ENCODE peak calls at places on chromosomes 3 and 15, in nine cellular contexts. L is colonic mucosa, K is psoas muscle, Y is tibial artery, S is IMR-90, M is uterus, E is pancreas, V is hepatocyte, W is PC-9. U is an unnamed sample.

GRCh38 chr3:57784089-57784735 is 28.1 kb downstream of the SLMAP start:
- DNase-seq in L (no peak), K (no peak), Y (no peak), S (no peak), M (no peak), E (no peak), V (no peak), W (no peak), U (no peak)

GRCh38 chr3:31055757-31056156 is 161.3 kb upstream of the GADL1 start:
- DNase-seq in L (no peak), K (no peak), Y (no peak), S (no peak), M (no peak), E (no peak), V (no peak), W (no peak), U (no peak)

GRCh38 chr3:99236576-99236975 is 335.1 kb upstream of the DCBLD2 start:
- DNase-seq in L (no peak), K (no peak), Y (no peak), S (peak; percentile 25), M (no peak), E (no peak), V (no peak), W (no peak), U (no peak)

GRCh38 chr3:167653155-167653554 is 587 bp downstream of the WDR49 start:
- DNase-seq in L (no peak), K (no peak), Y (no peak), S (no peak), M (no peak), E (no peak), V (no peak), W (no peak), U (no peak)

GRCh38 chr3:174540081-174540480 is 319.1 kb upstream of the NAALADL2 start:
- DNase-seq in L (no peak), K (no peak), Y (no peak), S (no peak), M (no peak), E (no peak), V (no peak), W (no peak), U (no peak)

GRCh38 chr3:142115927-142116668 is 33.2 kb downstream of the TFDP2 start:
- DNase-seq in L (no peak), K (no peak), Y (no peak), S (no peak), M (no peak), E (no peak), V (no peak), W (no peak), U (no peak)

GRCh38 chr15:32028921-32029320 is 1.4 kb upstream of the CHRNA7 start:
- DNase-seq in L (no peak), K (no peak), Y (no peak), S (no peak), M (no peak), E (no peak), V (no peak), W (no peak), U (peak; percentile 50)

GRCh38 chr3:112519424-112520001 is 20.2 kb upstream of the BTLA start:
- DNase-seq in L (peak; percentile 54), K (no peak), Y (no peak), S (peak; percentile 78), M (peak; percentile 34), E (no peak), V (peak; percentile 77), W (peak; percentile 53), U (peak; percentile 88)

GRCh38 chr3:113223831-113224240 is 12.5 kb downstream of the BOC start:
- DNase-seq in L (no peak), K (no peak), Y (no peak), S (no peak), M (no peak), E (no peak), V (no peak), W (no peak), U (no peak)

GRCh38 chr3:49343163-49343562 is 3.3 kb upstream of the USP4 start:
- DNase-seq in L (no peak), K (no peak), Y (no peak), S (no peak), M (no peak), E (no peak), V (no peak), W (no peak), U (no peak)

DNA sequence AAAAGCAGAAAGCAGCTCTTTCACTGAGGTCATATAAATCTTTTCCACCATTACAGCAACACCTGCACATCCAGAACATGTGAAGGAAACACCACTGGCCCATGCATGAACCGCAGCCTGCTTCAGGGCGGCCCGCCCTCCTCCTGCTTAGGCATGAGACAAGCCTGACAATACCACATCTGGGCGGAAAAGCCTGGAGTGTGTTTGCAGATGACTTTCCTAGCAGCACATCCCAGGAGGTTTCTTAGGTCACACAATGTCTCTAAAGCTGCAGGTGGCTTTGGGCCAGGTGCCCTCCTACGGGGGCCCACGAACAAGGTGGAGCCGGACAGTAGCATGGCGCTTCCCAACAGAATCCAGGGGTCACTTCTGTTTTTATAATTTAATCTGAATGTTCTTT is 19.6 kb downstream of the CYFIP1 start:
- DNase-seq in L (no peak), K (no peak), Y (no peak), S (no peak), M (no peak), E (no peak), V (no peak), W (no peak), U (no peak)
- H3K4me1 ChIP-seq in L (no peaks in the 10 kb centered on the region), K (peaks cover 14% of the 10 kb centered on the region), Y (peaks cover 80% of the 10 kb centered on the region), S (peaks cover 21% of the 10 kb centered on the region), M (no peaks in the 10 kb centered on the region), E (peaks cover 18% of the 10 kb centered on the region), V (peaks cover 7% of the 10 kb centered on the region), W (no peaks in the 10 kb centered on the region), U (peaks cover 4% of the 10 kb centered on the region)

DNA sequence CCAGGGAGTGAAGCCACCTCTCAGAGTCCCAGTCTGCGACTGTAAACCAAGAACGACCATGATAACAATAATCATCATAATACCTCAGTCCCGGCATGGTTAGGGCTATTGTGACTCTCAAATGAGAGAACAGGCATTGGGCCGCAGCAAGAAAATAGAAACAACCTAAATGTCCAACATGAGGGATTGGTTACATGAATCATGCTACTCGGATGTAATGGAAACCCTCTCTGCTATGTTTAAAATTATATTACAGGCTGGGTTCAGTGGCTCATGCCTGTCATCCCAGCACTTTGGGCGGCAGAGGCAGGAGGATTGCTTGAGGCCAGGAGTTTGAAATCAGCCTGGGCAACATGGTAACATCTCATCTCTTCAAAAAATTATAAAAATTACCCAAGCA is 2.8 kb downstream of the CPN2 start:
- DNase-seq in L (no peak), K (no peak), Y (no peak), S (no peak), M (no peak), E (no peak), V (no peak), W (no peak), U (no peak)
- H3K4me1 ChIP-seq in L (no peaks in the 10 kb centered on the region), K (no peaks in the 10 kb centered on the region), Y (no peaks in the 10 kb centered on the region), S (peaks cover 5% of the 10 kb centered on the region), M (no peaks in the 10 kb centered on the region), E (no peaks in the 10 kb centered on the region), V (no peaks in the 10 kb centered on the region), W (no peaks in the 10 kb centered on the region), U (peaks cover 6% of the 10 kb centered on the region)

DNA sequence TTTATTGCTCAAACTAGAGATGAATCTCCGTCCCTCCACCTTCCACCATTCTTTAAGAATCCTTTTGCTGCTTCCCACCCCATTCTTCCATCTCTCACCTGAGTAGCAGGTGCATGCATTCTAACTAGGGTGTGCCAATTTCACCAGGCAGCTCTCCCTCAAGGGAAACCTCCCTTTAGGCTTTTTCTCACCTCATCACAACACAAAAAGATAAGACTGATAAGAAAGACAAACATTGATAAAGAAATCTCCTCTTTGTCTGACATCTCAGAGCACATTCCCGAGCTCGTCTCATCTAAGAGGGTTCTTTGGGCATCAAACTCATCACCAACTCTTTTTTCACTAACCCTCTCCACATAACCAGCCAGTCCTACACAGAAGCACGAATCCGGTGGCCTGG is 23.0 kb downstream of the MB21D2 start:
- DNase-seq in L (no peak), K (no peak), Y (no peak), S (no peak), M (no peak), E (no peak), V (no peak), W (peak; percentile 58), U (no peak)
- H3K4me1 ChIP-seq in L (no peaks in the 10 kb centered on the region), K (no peaks in the 10 kb centered on the region), Y (peaks cover 10% of the 10 kb centered on the region), S (peaks cover 10% of the 10 kb centered on the region), M (no peaks in the 10 kb centered on the region), E (no peaks in the 10 kb centered on the region), V (peaks cover 35% of the 10 kb centered on the region), W (peaks cover 97% of the 10 kb centered on the region), U (peaks cover 4% of the 10 kb centered on the region)

DNA sequence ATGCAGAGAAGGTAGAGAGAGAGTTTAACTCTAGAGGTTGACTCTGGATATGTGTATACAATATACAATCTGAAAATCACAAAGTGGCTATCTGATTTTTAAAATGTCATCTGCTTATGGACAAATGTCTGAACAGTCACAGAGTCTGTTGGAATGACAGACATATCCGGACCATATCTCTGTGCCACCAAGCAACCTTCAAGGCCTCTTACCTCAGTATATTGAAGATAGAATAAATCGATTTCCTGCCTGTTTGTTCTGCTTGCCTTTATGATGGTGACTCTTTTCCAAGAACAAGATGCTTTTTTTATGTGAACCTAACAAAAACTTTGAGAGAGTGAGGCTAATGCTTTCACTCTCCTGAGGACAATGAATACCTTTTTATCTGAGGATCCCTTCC is 151.1 kb downstream of the RBPMS2 start:
- DNase-seq in L (no peak), K (no peak), Y (no peak), S (no peak), M (no peak), E (no peak), V (no peak), W (no peak), U (no peak)
- H3K4me1 ChIP-seq in L (peaks cover 11% of the 10 kb centered on the region), K (peaks cover 26% of the 10 kb centered on the region), Y (peaks cover 10% of the 10 kb centered on the region), S (peaks cover 8% of the 10 kb centered on the region), M (peaks cover 11% of the 10 kb centered on the region), E (peaks cover 7% of the 10 kb centered on the region), V (peaks cover 32% of the 10 kb centered on the region), W (no peaks in the 10 kb centered on the region), U (peaks cover 27% of the 10 kb centered on the region)

DNA sequence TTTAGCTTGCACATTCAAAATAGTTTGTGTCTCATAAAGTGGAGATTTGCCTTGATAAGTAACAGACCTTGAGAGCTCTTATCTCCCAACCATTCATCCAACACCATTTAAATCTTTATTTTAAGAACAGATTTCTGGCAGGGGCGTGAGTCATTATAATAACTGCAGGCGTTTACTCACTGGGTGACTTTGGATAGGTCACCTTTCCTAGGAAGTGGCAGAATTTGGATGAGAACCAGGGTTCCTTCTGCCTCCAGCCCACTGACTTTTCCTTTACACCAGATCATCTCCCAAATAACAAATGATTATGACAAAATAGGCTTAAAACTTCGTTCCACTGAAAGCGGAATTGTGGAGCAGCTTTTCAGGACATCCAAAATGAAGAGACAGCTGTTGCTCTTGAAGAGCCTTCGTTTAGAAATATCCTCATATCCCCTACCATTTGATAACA is 5.0 kb downstream of the LMCD1 start:
- DNase-seq in L (no peak), K (no peak), Y (no peak), S (peak; percentile 81), M (no peak), E (no peak), V (no peak), W (no peak), U (no peak)
- H3K4me1 ChIP-seq in L (no peaks in the 10 kb centered on the region), K (peaks cover 73% of the 10 kb centered on the region), Y (peaks cover 54% of the 10 kb centered on the region), S (peaks cover 28% of the 10 kb centered on the region), M (peaks cover 3% of the 10 kb centered on the region), E (no peaks in the 10 kb centered on the region), V (peaks cover 40% of the 10 kb centered on the region), W (peaks cover 60% of the 10 kb centered on the region), U (peaks cover 16% of the 10 kb centered on the region)

GRCh38 chr3:124834723-124835718 is 52.1 kb downstream of the ITGB5 start:
- DNase-seq in L (peak; percentile 80), K (peak; percentile 51), Y (peak; percentile 44), S (peak; percentile 98), M (peak; percentile 76), E (no peak), V (peak; percentile 92), W (peak; percentile 98), U (no peak)
- H3K4me1 ChIP-seq in L (peaks cover 28% of the 10 kb centered on the region), K (peaks cover 43% of the 10 kb centered on the region), Y (peaks cover 78% of the 10 kb centered on the region), S (peaks cover 34% of the 10 kb centered on the region), M (peaks cover 11% of the 10 kb centered on the region), E (peaks cover 8% of the 10 kb centered on the region), V (peaks cover 49% of the 10 kb centered on the region), W (peaks cover 79% of the 10 kb centered on the region), U (peaks cover 33% of the 10 kb centered on the region)